ENCODE peak calls at places on chromosomes 16 and 17, in eight cellular contexts. One of them, this sample, is unnamed.

GRCh38 chr17:40317345-40317873 is 8.4 kb downstream of the RARA start:
- DNase-seq in RWPE1: peak
- DNase-seq in IMR-90: peak
- DNase-seq in dorsolateral prefrontal cortex: peak
- DNase-seq in SK-N-SH: peak
- DNase-seq in choroid plexus epithelial cell: peak
- DNase-seq in prostate gland: no peak
- DNase-seq in A549: peak
- DNase-seq in this sample: no peak

GRCh38 chr17:64455993-64456885 is 7.3 kb downstream of the MILR1 start:
- DNase-seq in IMR-90: no peak
- DNase-seq in SK-N-SH: no peak
- DNase-seq in prostate gland: no peak
- DNase-seq in dorsolateral prefrontal cortex: no peak
- DNase-seq in choroid plexus epithelial cell: no peak
- DNase-seq in RWPE1: no peak
- DNase-seq in A549: no peak
- DNase-seq in this sample: no peak

GRCh38 chr17:43371227-43371821 is 27.5 kb upstream of the ARL4D start:
- DNase-seq in choroid plexus epithelial cell: no peak
- DNase-seq in RWPE1: no peak
- DNase-seq in prostate gland: no peak
- DNase-seq in SK-N-SH: no peak
- DNase-seq in A549: no peak
- DNase-seq in dorsolateral prefrontal cortex: no peak
- DNase-seq in IMR-90: no peak
- DNase-seq in this sample: no peak

GRCh38 chr17:35432176-35433074 is at the start of gene SLFN12:
- DNase-seq in A549: no peak
- DNase-seq in prostate gland: no peak
- DNase-seq in dorsolateral prefrontal cortex: no peak
- DNase-seq in SK-N-SH: no peak
- DNase-seq in choroid plexus epithelial cell: peak
- DNase-seq in RWPE1: no peak
- DNase-seq in IMR-90: peak
- DNase-seq in this sample: no peak

GRCh38 chr16:66687906-66688625 is 8.5 kb downstream of the CMTM4 start:
- DNase-seq in RWPE1: no peak
- DNase-seq in SK-N-SH: no peak
- DNase-seq in A549: no peak
- DNase-seq in dorsolateral prefrontal cortex: no peak
- DNase-seq in prostate gland: no peak
- DNase-seq in IMR-90: no peak
- DNase-seq in choroid plexus epithelial cell: peak
- DNase-seq in this sample: no peak

GRCh38 chr16:58286280-58286679 is 8.5 kb downstream of the PRSS54 start:
- DNase-seq in choroid plexus epithelial cell: no peak
- DNase-seq in IMR-90: no peak
- DNase-seq in prostate gland: no peak
- DNase-seq in dorsolateral prefrontal cortex: no peak
- DNase-seq in SK-N-SH: no peak
- DNase-seq in A549: no peak
- DNase-seq in RWPE1: no peak
- DNase-seq in this sample: no peak

GRCh38 chr17:61412860-61413653 is 13.4 kb downstream of the TBX2 start:
- DNase-seq in IMR-90: no peak
- DNase-seq in choroid plexus epithelial cell: no peak
- DNase-seq in SK-N-SH: peak
- DNase-seq in RWPE1: no peak
- DNase-seq in prostate gland: no peak
- DNase-seq in dorsolateral prefrontal cortex: peak
- DNase-seq in A549: no peak
- DNase-seq in this sample: no peak

GRCh38 chr16:10616744-10617640 is 36.6 kb upstream of the EMP2 start:
- DNase-seq in prostate gland: peak
- DNase-seq in A549: no peak
- DNase-seq in RWPE1: peak
- DNase-seq in SK-N-SH: peak
- DNase-seq in choroid plexus epithelial cell: peak
- DNase-seq in IMR-90: peak
- DNase-seq in dorsolateral prefrontal cortex: no peak
- DNase-seq in this sample: no peak

GRCh38 chr17:29216181-29216580 is 30.5 kb upstream of the CRYBA1 start:
- DNase-seq in IMR-90: no peak
- DNase-seq in choroid plexus epithelial cell: no peak
- DNase-seq in SK-N-SH: no peak
- DNase-seq in A549: no peak
- DNase-seq in RWPE1: no peak
- DNase-seq in dorsolateral prefrontal cortex: no peak
- DNase-seq in prostate gland: no peak
- DNase-seq in this sample: no peak

GRCh38 chr16:21005008-21005407 is 104.4 kb downstream of the LYRM1 start:
- DNase-seq in SK-N-SH: no peak
- DNase-seq in A549: no peak
- DNase-seq in IMR-90: no peak
- DNase-seq in choroid plexus epithelial cell: no peak
- DNase-seq in RWPE1: no peak
- DNase-seq in dorsolateral prefrontal cortex: no peak
- DNase-seq in prostate gland: no peak
- DNase-seq in this sample: no peak

GRCh38 chr16:20997147-20997546 is 96.6 kb downstream of the LYRM1 start:
- DNase-seq in prostate gland: no peak
- DNase-seq in IMR-90: no peak
- DNase-seq in SK-N-SH: no peak
- DNase-seq in RWPE1: no peak
- DNase-seq in A549: no peak
- DNase-seq in dorsolateral prefrontal cortex: no peak
- DNase-seq in choroid plexus epithelial cell: no peak
- DNase-seq in this sample: peak

GRCh38 chr16:20995711-20996110 is 95.1 kb downstream of the LYRM1 start:
- DNase-seq in choroid plexus epithelial cell: no peak
- DNase-seq in IMR-90: no peak
- DNase-seq in prostate gland: no peak
- DNase-seq in SK-N-SH: no peak
- DNase-seq in A549: no peak
- DNase-seq in dorsolateral prefrontal cortex: no peak
- DNase-seq in RWPE1: no peak
- DNase-seq in this sample: peak

GRCh38 chr16:21001262-21001661 is 100.7 kb downstream of the LYRM1 start:
- DNase-seq in choroid plexus epithelial cell: peak
- DNase-seq in RWPE1: no peak
- DNase-seq in prostate gland: no peak
- DNase-seq in IMR-90: peak
- DNase-seq in A549: peak
- DNase-seq in dorsolateral prefrontal cortex: no peak
- DNase-seq in SK-N-SH: peak
- DNase-seq in this sample: no peak
- TF ChIP-seq CTCF in choroid plexus epithelial cell: peak
- TF ChIP-seq CTCF in RWPE1: peak
- TF ChIP-seq CTCF in prostate gland: no peak
- TF ChIP-seq CTCF in IMR-90: peak
- TF ChIP-seq CTCF in A549: peak
- TF ChIP-seq CTCF in dorsolateral prefrontal cortex: peak
- TF ChIP-seq CTCF in SK-N-SH: peak
- TF ChIP-seq CTCF in this sample: peak

DNA sequence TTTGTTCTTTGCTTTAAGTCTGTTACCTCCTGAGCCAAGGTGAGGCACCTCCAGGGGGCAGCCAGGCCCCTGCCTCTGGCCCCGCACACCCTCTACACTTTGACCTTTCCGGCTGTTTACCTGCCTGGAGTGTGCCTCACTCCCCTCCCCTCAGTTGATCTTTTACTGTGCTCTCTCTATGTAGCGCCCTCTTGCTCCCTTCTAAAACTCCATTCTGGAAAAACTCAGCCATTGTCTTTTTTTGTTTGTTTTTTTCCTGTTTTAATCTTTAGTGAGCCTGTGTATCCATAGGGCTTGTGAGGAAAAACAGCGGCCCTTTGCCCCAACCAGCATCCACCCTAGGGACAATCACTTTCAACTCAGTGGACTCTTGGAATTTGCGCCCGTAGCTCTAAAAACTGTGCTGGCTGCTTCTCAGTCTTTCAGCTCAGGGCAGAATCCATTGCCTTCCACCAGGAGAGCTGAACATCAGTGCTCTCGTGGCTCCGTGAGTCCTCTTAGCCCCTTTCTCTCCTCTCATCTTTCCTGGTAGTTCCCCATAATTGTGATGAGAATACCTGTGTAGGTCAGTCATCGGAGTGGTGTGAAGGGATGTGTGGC is 4.3 kb downstream of the AMDHD2 start:
- DNase-seq in dorsolateral prefrontal cortex: no peak
- DNase-seq in RWPE1: no peak
- DNase-seq in SK-N-SH: no peak
- DNase-seq in choroid plexus epithelial cell: no peak
- DNase-seq in IMR-90: no peak
- DNase-seq in prostate gland: no peak
- DNase-seq in A549: no peak
- DNase-seq in this sample: no peak
- TF ChIP-seq CTCF in dorsolateral prefrontal cortex: no peak
- TF ChIP-seq CTCF in RWPE1: no peak
- TF ChIP-seq CTCF in SK-N-SH: no peak
- TF ChIP-seq CTCF in choroid plexus epithelial cell: no peak
- TF ChIP-seq CTCF in IMR-90: no peak
- TF ChIP-seq CTCF in prostate gland: no peak
- TF ChIP-seq CTCF in A549: no peak
- TF ChIP-seq CTCF in this sample: no peak

DNA sequence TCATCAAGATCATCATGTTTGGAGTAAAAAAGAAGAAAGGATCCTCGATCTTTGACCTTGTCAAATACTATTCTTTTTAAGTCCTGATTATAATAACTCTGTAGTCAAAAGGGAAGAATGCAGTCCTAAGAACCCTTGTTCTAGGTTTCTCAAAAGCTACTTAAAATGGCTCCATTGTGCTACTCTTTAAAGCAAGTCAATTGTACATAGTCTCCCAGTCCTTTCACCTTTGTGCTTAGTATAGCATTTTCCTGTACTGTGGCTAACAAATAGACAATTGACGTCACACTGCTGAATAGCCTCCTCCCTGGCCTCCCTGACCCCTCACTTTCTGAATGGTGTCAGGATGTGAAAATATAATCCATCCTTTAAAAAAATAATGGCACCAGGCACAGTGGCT is 172.9 kb downstream of the AATF start:
- DNase-seq in A549: no peak
- DNase-seq in SK-N-SH: no peak
- DNase-seq in IMR-90: no peak
- DNase-seq in dorsolateral prefrontal cortex: no peak
- DNase-seq in RWPE1: no peak
- DNase-seq in prostate gland: no peak
- DNase-seq in choroid plexus epithelial cell: no peak
- DNase-seq in this sample: no peak
- TF ChIP-seq CTCF in A549: no peak
- TF ChIP-seq CTCF in SK-N-SH: no peak
- TF ChIP-seq CTCF in IMR-90: no peak
- TF ChIP-seq CTCF in dorsolateral prefrontal cortex: no peak
- TF ChIP-seq CTCF in RWPE1: no peak
- TF ChIP-seq CTCF in prostate gland: no peak
- TF ChIP-seq CTCF in choroid plexus epithelial cell: no peak
- TF ChIP-seq CTCF in this sample: no peak

GRCh38 chr17:79022507-79022991 is 1.4 kb upstream of the C1QTNF1 start:
- DNase-seq in dorsolateral prefrontal cortex: no peak
- DNase-seq in A549: no peak
- DNase-seq in prostate gland: no peak
- DNase-seq in choroid plexus epithelial cell: peak
- DNase-seq in IMR-90: no peak
- DNase-seq in RWPE1: no peak
- DNase-seq in SK-N-SH: no peak
- DNase-seq in this sample: no peak

GRCh38 chr17:79026345-79027273 is 2.6 kb downstream of the C1QTNF1 start:
- DNase-seq in RWPE1: peak
- DNase-seq in IMR-90: peak
- DNase-seq in dorsolateral prefrontal cortex: no peak
- DNase-seq in SK-N-SH: peak
- DNase-seq in choroid plexus epithelial cell: peak
- DNase-seq in prostate gland: no peak
- DNase-seq in A549: peak
- DNase-seq in this sample: no peak

GRCh38 chr17:79023180-79023705 is 726 bp upstream of the C1QTNF1 start:
- DNase-seq in SK-N-SH: no peak
- DNase-seq in dorsolateral prefrontal cortex: no peak
- DNase-seq in A549: no peak
- DNase-seq in choroid plexus epithelial cell: no peak
- DNase-seq in RWPE1: no peak
- DNase-seq in prostate gland: no peak
- DNase-seq in IMR-90: no peak
- DNase-seq in this sample: no peak

GRCh38 chr17:79024901-79025737 is 1.1 kb downstream of the C1QTNF1 start:
- DNase-seq in IMR-90: no peak
- DNase-seq in choroid plexus epithelial cell: no peak
- DNase-seq in SK-N-SH: peak
- DNase-seq in prostate gland: peak
- DNase-seq in RWPE1: no peak
- DNase-seq in dorsolateral prefrontal cortex: no peak
- DNase-seq in A549: no peak
- DNase-seq in this sample: no peak

DNA sequence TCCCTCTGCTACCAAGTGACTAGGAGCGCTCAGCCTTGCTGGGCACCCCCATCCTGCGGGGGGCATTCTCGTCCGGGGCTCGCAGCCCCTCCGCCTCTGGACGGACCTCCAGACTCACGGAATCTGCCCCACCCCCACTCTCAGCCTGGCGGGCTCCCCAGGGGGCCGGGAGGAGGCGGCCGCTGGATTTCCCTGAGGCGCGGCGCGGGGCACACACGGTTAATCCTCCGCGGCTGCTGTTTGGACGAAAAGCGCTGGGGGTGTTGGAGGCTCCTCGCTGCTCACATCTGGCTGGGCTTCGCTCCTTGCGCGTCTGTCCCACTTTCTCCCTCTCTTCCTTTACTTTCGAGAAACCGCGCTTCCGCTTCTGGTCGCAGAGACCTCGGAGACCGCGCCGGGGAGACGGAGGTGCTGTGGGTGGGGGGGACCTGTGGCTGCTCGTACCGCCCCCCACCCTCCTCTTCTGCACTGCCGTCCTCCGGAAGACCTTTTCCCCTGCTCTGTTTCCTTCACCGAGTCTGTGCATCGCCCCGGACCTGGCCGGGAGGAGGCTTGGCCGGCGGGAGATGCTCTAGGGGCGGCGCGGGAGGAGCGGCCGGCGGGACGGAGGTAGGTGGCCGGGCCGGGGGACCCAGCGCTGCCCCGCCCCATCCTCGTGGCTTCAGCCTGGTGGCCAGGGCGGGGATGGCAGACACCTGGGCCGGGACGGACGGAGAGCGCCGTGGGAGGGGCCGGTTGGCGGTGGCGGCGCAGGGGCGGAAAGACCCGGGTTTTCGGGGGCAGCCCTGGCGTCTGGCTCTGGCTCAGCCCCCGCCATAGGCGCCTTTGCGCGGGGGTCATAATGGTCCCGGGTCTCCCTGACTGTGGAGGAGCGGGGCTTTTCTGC is at the start of gene C1QTNF1:
- DNase-seq in A549: peak
- DNase-seq in IMR-90: peak
- DNase-seq in choroid plexus epithelial cell: peak
- DNase-seq in RWPE1: peak
- DNase-seq in SK-N-SH: peak
- DNase-seq in prostate gland: no peak
- DNase-seq in dorsolateral prefrontal cortex: no peak
- DNase-seq in this sample: no peak
- TF ChIP-seq CTCF in A549: no peak
- TF ChIP-seq CTCF in IMR-90: peak
- TF ChIP-seq CTCF in choroid plexus epithelial cell: peak
- TF ChIP-seq CTCF in RWPE1: peak
- TF ChIP-seq CTCF in SK-N-SH: peak
- TF ChIP-seq CTCF in prostate gland: peak
- TF ChIP-seq CTCF in dorsolateral prefrontal cortex: no peak
- TF ChIP-seq CTCF in this sample: peak

GRCh38 chr16:80437707-80438106 is 103.1 kb upstream of the DYNLRB2 start:
- DNase-seq in A549: no peak
- DNase-seq in SK-N-SH: no peak
- DNase-seq in choroid plexus epithelial cell: no peak
- DNase-seq in dorsolateral prefrontal cortex: no peak
- DNase-seq in RWPE1: no peak
- DNase-seq in prostate gland: no peak
- DNase-seq in IMR-90: no peak
- DNase-seq in this sample: no peak
- TF ChIP-seq CTCF in A549: no peak
- TF ChIP-seq CTCF in SK-N-SH: no peak
- TF ChIP-seq CTCF in choroid plexus epithelial cell: no peak
- TF ChIP-seq CTCF in dorsolateral prefrontal cortex: no peak
- TF ChIP-seq CTCF in RWPE1: no peak
- TF ChIP-seq CTCF in prostate gland: no peak
- TF ChIP-seq CTCF in IMR-90: no peak
- TF ChIP-seq CTCF in this sample: no peak